ENCODE peak calls at places on chromosomes 13 and 19, in five cellular contexts. One of them, this sample, is unnamed.

GRCh38 chr19:15776264-15776663 is 11.2 kb upstream of the OR10H5 start:
- DNase-seq in HCT116: no peak
- DNase-seq in uterus: no peak
- DNase-seq in IMR-90: no peak
- DNase-seq in GM12878: no peak
- DNase-seq in this sample: peak

GRCh38 chr19:32924200-32924599 is 47.6 kb downstream of the CEP89 start:
- DNase-seq in uterus: no peak
- DNase-seq in GM12878: no peak
- DNase-seq in HCT116: no peak
- DNase-seq in IMR-90: peak
- DNase-seq in this sample: no peak

GRCh38 chr13:85985791-85986190 is 186.6 kb upstream of the SLITRK6 start:
- DNase-seq in GM12878: no peak
- DNase-seq in IMR-90: no peak
- DNase-seq in uterus: no peak
- DNase-seq in HCT116: no peak
- DNase-seq in this sample: no peak

GRCh38 chr13:105159794-105160193 is 1375.7 kb downstream of the EFNB2 start:
- DNase-seq in uterus: no peak
- DNase-seq in HCT116: no peak
- DNase-seq in IMR-90: no peak
- DNase-seq in GM12878: no peak
- DNase-seq in this sample: no peak

GRCh38 chr19:42488783-42489521 is 39.3 kb downstream of the CEACAM1 start:
- DNase-seq in IMR-90: no peak
- DNase-seq in HCT116: peak
- DNase-seq in GM12878: no peak
- DNase-seq in uterus: no peak
- DNase-seq in this sample: no peak

GRCh38 chr19:15072930-15073647 is 8.9 kb upstream of the OR1I1 start:
- DNase-seq in uterus: no peak
- DNase-seq in IMR-90: no peak
- DNase-seq in GM12878: no peak
- DNase-seq in HCT116: no peak
- DNase-seq in this sample: no peak

GRCh38 chr19:17579523-17580244 is 24.2 kb downstream of the COLGALT1 start:
- DNase-seq in IMR-90: peak
- DNase-seq in HCT116: peak
- DNase-seq in uterus: peak
- DNase-seq in GM12878: no peak
- DNase-seq in this sample: no peak

GRCh38 chr19:7191946-7192691 is 102.1 kb downstream of the INSR start:
- DNase-seq in GM12878: no peak
- DNase-seq in IMR-90: no peak
- DNase-seq in HCT116: no peak
- DNase-seq in uterus: no peak
- DNase-seq in this sample: no peak

GRCh38 chr13:29260684-29261083 is 334.8 kb downstream of the SLC7A1 start:
- DNase-seq in HCT116: no peak
- DNase-seq in uterus: no peak
- DNase-seq in GM12878: no peak
- DNase-seq in IMR-90: no peak
- DNase-seq in this sample: no peak

GRCh38 chr13:110771194-110771593 is 57.7 kb downstream of the ING1 start:
- DNase-seq in GM12878: no peak
- DNase-seq in HCT116: no peak
- DNase-seq in uterus: no peak
- DNase-seq in IMR-90: peak
- DNase-seq in this sample: no peak

GRCh38 chr13:45199716-45200115 is 1.1 kb downstream of the KCTD4 start:
- DNase-seq in IMR-90: no peak
- DNase-seq in GM12878: no peak
- DNase-seq in HCT116: no peak
- DNase-seq in uterus: no peak
- DNase-seq in this sample: no peak

GRCh38 chr19:10069046-10069445 is 17.1 kb upstream of the SHFL start:
- DNase-seq in IMR-90: peak
- DNase-seq in uterus: no peak
- DNase-seq in HCT116: no peak
- DNase-seq in GM12878: no peak
- DNase-seq in this sample: no peak

DNA sequence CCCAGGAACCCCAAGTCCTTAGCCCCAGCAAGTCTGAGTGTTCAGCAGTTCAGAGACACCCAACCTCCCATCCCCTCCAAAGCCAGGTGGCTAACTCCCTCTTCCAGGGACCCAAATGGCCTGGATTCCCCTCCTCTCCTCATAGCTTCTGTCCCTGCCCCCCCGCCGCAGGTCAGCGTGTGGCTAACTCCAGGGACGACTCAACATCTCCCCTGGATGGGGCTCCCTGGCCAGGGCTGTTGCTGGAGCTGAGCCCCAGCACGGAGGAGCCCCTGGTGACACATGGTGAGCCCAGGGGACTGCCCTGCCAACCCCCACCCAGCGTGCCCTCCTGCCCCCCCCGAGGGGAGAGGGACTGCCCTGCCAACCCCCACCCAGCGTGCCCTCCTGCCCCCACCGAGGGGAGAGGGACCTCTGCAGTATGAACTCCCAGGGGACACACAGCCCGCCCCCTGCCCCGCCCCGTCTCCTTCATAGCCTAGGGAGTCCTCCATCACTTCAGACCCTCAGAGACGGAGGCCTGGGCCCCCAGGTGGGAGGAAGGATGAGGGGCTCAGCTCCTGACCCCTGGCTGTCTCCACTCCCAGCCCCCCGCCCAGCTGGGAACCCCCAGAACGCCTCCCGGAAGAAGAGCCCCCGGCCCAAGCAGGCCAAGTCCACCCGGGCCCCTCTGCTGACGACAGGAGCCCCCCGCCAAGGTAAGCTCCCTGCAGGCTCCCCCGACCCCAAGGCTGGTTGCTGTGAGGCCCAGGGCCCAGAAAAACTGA is 1.7 kb downstream of the SSC5D start:
- DNase-seq in HCT116: no peak
- DNase-seq in IMR-90: no peak
- DNase-seq in GM12878: no peak
- DNase-seq in uterus: peak
- DNase-seq in this sample: no peak
- H3K27ac ChIP-seq in HCT116: no peak
- H3K27ac ChIP-seq in IMR-90: no peak
- H3K27ac ChIP-seq in GM12878: no peak
- H3K27ac ChIP-seq in uterus: peak
- H3K27ac ChIP-seq in this sample: no peak

GRCh38 chr13:113015826-113016525 is 47.0 kb downstream of the MCF2L start:
- DNase-seq in IMR-90: no peak
- DNase-seq in HCT116: no peak
- DNase-seq in uterus: no peak
- DNase-seq in GM12878: no peak
- DNase-seq in this sample: no peak
- TF ChIP-seq CTCF in IMR-90: no peak
- TF ChIP-seq CTCF in HCT116: no peak
- TF ChIP-seq CTCF in uterus: no peak
- TF ChIP-seq CTCF in GM12878: no peak
- TF ChIP-seq CTCF in this sample: no peak

DNA sequence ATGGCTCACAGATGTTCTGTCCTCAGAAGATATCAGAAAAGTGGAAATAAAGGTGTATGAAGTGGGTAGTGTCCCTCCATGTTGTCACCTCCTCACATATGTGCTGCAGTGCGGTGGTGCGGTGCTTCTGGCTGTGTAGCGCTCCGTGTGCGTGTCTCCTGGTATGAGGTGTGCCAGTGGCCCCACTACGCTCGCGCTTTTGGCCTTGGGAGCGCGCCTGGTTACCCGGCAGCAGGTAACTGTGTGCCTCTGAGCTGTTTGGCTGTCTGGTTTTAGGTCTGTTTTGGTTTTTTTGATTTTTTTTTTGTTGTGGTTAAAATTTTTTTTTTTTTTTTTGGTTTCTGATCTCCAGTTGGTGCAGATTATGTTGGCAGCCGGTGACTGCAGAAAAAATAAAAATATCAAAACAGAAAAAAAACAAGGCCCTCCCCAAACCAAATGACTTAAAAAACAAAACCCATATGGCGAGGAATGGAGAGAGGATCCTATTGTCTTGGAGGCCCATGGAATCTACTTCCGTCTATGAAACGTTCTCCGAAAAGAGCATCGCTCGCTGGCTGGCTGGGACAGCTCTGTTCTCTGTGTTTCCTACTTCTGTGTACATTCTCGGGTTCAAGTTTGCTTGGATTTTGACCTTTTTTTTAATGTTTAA is 7.9 kb downstream of the HNRNPL start:
- DNase-seq in HCT116: no peak
- DNase-seq in uterus: no peak
- DNase-seq in IMR-90: no peak
- DNase-seq in GM12878: no peak
- DNase-seq in this sample: no peak
- TF ChIP-seq POLR2A in HCT116: no peak
- TF ChIP-seq POLR2A in uterus: no peak
- TF ChIP-seq POLR2A in IMR-90: no peak
- TF ChIP-seq POLR2A in GM12878: peak
- TF ChIP-seq POLR2A in this sample: no peak

DNA sequence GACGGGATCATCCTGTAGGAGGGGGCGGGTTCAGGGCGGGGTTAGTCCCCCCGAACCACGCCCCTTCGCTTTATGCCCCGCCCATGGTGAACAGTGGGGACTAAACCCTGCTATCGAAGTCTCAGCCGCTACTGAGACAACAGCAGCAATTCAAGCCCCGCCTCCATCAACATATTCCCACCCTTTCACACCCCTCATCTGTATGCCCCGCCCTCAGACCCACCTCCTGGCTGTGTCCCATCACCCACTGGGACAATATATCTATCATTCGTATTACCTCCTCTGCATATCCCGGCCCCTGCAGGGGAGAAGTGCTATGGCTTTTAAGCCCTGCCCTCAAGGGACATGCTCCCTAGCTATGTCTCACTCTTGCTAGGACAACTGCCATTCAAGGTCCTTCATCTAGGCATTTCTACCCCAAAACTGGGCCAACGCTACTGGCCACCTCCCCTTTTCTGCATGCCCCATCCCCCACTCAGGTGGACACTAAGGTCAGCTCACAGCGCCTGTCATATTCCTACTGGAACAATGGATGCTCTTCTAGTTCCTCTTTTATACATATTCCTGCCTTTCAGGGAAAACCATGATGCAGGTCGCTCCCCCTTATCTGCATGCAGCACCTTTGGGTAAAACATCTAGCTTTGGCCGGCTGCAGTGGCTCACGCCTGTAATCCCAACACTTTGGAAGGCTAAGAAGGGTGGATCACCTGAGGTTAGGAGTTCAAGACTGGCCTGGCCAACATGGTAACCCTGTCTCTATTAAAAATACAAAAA is 11.9 kb downstream of the LRFN1 start:
- DNase-seq in GM12878: no peak
- DNase-seq in IMR-90: no peak
- DNase-seq in uterus: no peak
- DNase-seq in HCT116: no peak
- DNase-seq in this sample: peak
- H3K27ac ChIP-seq in GM12878: no peak
- H3K27ac ChIP-seq in IMR-90: no peak
- H3K27ac ChIP-seq in uterus: no peak
- H3K27ac ChIP-seq in HCT116: no peak
- H3K27ac ChIP-seq in this sample: no peak

DNA sequence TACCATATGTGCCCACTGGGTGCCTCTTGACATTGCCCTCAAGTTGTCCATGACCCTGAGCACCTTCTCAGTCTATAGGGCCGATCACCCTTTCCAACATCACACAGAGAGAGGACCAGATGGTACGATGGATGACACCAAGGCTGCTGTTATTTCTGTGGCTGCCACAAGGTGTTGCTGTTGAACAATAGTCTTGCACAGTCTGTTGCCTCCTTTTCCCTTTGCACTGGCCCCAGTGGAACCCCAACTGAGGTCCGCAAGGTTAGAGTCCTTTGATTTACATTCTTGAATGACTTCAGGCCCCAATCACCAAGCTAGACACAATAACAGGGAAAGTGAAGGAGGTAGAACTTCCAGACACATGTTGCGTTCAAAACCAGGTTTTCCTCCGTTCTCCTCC is 52.0 kb downstream of the TINCR start:
- DNase-seq in GM12878: no peak
- DNase-seq in uterus: no peak
- DNase-seq in IMR-90: no peak
- DNase-seq in HCT116: no peak
- DNase-seq in this sample: no peak
- TF ChIP-seq CTCF in GM12878: no peak
- TF ChIP-seq CTCF in uterus: no peak
- TF ChIP-seq CTCF in IMR-90: no peak
- TF ChIP-seq CTCF in HCT116: peak
- TF ChIP-seq CTCF in this sample: no peak

GRCh38 chr13:97853550-97853949 is 99.9 kb upstream of the IPO5 start:
- DNase-seq in uterus: no peak
- DNase-seq in IMR-90: peak
- DNase-seq in HCT116: no peak
- DNase-seq in GM12878: no peak
- DNase-seq in this sample: no peak

GRCh38 chr13:97858161-97858560 is 95.3 kb upstream of the IPO5 start:
- DNase-seq in uterus: no peak
- DNase-seq in GM12878: no peak
- DNase-seq in IMR-90: no peak
- DNase-seq in HCT116: no peak
- DNase-seq in this sample: no peak

GRCh38 chr13:97855570-97855970 is 97.9 kb upstream of the IPO5 start:
- DNase-seq in HCT116: peak
- DNase-seq in IMR-90: peak
- DNase-seq in uterus: peak
- DNase-seq in GM12878: peak
- DNase-seq in this sample: no peak

GRCh38 chr13:97852181-97852874 is 101.1 kb upstream of the IPO5 start:
- DNase-seq in HCT116: no peak
- DNase-seq in IMR-90: no peak
- DNase-seq in GM12878: no peak
- DNase-seq in uterus: no peak
- DNase-seq in this sample: no peak

DNA sequence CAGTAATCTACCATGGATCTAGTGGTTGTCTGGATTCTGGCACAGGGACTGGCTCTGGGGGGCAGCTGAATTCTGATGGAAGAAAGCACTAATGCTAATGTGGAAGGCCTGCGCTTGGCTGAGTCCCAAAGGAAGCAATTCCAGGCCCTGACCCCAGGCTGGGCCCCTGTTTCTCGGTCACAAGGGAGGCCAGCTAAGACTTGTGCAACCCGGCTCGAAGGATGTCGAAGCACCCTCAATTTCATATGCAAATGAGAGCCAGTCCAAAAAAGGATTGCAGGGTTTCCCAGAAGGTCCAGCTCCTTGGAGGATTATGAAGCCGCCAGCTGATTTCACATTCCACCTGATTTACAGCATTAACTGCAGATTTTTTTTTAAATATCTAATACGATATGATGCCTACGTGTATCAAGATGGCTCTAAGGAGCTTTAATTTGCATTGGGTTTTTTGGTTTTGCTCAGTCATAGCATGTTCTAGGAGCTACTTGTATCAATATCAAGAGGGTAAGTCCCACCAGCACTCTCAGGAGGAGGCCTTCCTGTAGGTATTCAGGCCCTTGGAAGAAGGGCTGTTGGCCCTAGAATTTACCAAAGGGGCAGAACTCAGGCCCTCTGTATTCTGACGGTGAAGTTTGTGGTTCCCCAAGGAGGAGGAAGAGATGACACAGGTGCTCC is 97.3 kb upstream of the IPO5 start:
- DNase-seq in uterus: peak
- DNase-seq in GM12878: no peak
- DNase-seq in HCT116: no peak
- DNase-seq in IMR-90: no peak
- DNase-seq in this sample: peak
- TF ChIP-seq POLR2A in uterus: no peak
- TF ChIP-seq POLR2A in GM12878: no peak
- TF ChIP-seq POLR2A in HCT116: no peak
- TF ChIP-seq POLR2A in IMR-90: no peak
- TF ChIP-seq POLR2A in this sample: no peak

GRCh38 chr19:28292822-28293500 is 920.0 kb downstream of the UQCRFS1 start:
- DNase-seq in HCT116: no peak
- DNase-seq in GM12878: no peak
- DNase-seq in uterus: no peak
- DNase-seq in IMR-90: no peak
- DNase-seq in this sample: no peak
- H3K27ac ChIP-seq in HCT116: no peak
- H3K27ac ChIP-seq in GM12878: no peak
- H3K27ac ChIP-seq in uterus: no peak
- H3K27ac ChIP-seq in IMR-90: no peak
- H3K27ac ChIP-seq in this sample: no peak